ENCODE peak calls at places on chromosome 15, in five cellular contexts. L is CD8-positive, alpha-beta T cell; M is GM20000; S is cardiac muscle cell; G is NCI-H2029. F is an unnamed sample.

GRCh38 chr15:39851505-39852082 is 68.5 kb downstream of the GPR176 start:
- DNase-seq in L (no peak), M (no peak), S (no peak), G (no peak), F (no peak)

GRCh38 chr15:66094331-66094730 is 159.2 kb downstream of the MEGF11 start:
- DNase-seq in L (no peak), M (no peak), S (no peak), G (no peak), F (no peak)

GRCh38 chr15:82789491-82789890 is 16.4 kb downstream of the FSD2 start:
- DNase-seq in L (no peak), M (no peak), S (no peak), G (no peak), F (no peak)

GRCh38 chr15:67127925-67128324 is 62.5 kb downstream of the SMAD3 start:
- DNase-seq in L (no peak), M (no peak), S (no peak), G (no peak), F (no peak)

GRCh38 chr15:72182244-72182643 is 15.3 kb downstream of the GRAMD2A start:
- DNase-seq in L (no peak), M (no peak), S (no peak), G (no peak), F (no peak)

GRCh38 chr15:66798426-66799061 is 96.5 kb downstream of the SMAD6 start:
- DNase-seq in L (no peak), M (no peak), S (no peak), G (no peak), F (no peak)

GRCh38 chr15:39687965-39688364 is 94.7 kb downstream of the FSIP1 start:
- DNase-seq in L (no peak), M (no peak), S (no peak), G (no peak), F (no peak)

GRCh38 chr15:60572462-60573214 is 93.7 kb upstream of the ICE2 start:
- DNase-seq in L (no peak), M (no peak), S (no peak), G (peak), F (no peak)

GRCh38 chr15:74370471-74370870 is 3.0 kb upstream of the CYP11A1 start:
- DNase-seq in L (no peak), M (no peak), S (no peak), G (no peak), F (no peak)

GRCh38 chr15:79450648-79451047 is 18.5 kb downstream of the MINAR1 start:
- DNase-seq in L (no peak), M (no peak), S (no peak), G (no peak), F (no peak)

GRCh38 chr15:40941528-40942336 is 11.5 kb upstream of the CHAC1 start:
- DNase-seq in L (peak), M (peak), S (peak), G (peak), F (peak)

GRCh38 chr15:46576611-46577010 is 941.8 kb downstream of the SQOR start:
- DNase-seq in L (no peak), M (no peak), S (no peak), G (no peak), F (no peak)

GRCh38 chr15:88878720-88879184 is 16.6 kb downstream of the HAPLN3 start:
- DNase-seq in L (no peak), M (peak), S (peak), G (no peak), F (no peak)

GRCh38 chr15:98700501-98700900 is 52.2 kb downstream of the IGF1R start:
- DNase-seq in L (no peak), M (no peak), S (no peak), G (no peak), F (no peak)

GRCh38 chr15:31172606-31173005 is 71.1 kb upstream of the TRPM1 start:
- DNase-seq in L (no peak), M (no peak), S (no peak), G (no peak), F (no peak)

GRCh38 chr15:79037848-79038247 is 52.7 kb downstream of the RASGRF1 start:
- DNase-seq in L (no peak), M (no peak), S (no peak), G (no peak), F (no peak)

GRCh38 chr15:35151381-35151780 is 66.3 kb upstream of the NANOGP8 start:
- DNase-seq in L (no peak), M (no peak), S (no peak), G (no peak), F (no peak)

GRCh38 chr15:35173444-35174118 is 88.5 kb upstream of the NANOGP8 start:
- DNase-seq in L (no peak), M (no peak), S (no peak), G (no peak), F (no peak)

GRCh38 chr15:43854801-43855200 is 28.0 kb downstream of the WDR76 start:
- DNase-seq in L (no peak), M (no peak), S (no peak), G (no peak), F (no peak)

GRCh38 chr15:71332605-71333004 is 217.3 kb downstream of the THSD4 start:
- DNase-seq in L (no peak), M (no peak), S (no peak), G (no peak), F (no peak)

GRCh38 chr15:100918034-100918689 is 995 bp upstream of the LRRK1 start:
- DNase-seq in L (peak), M (peak), S (peak), G (no peak), F (peak)

GRCh38 chr15:31367021-31367729 is 40.5 kb downstream of the KLF13 start:
- DNase-seq in L (no peak), M (no peak), S (no peak), G (no peak), F (no peak)

GRCh38 chr15:31567861-31568260 is 241.2 kb downstream of the KLF13 start:
- DNase-seq in L (no peak), M (no peak), S (no peak), G (no peak), F (no peak)

F was measured in tibial nerve.